ENCODE peak calls at places on chromosomes 12 and 14, in seven cellular contexts. L is left colon; V is NAMALWA; I is lung microvascular endothelial cell; N is stimulated activated CD8-positive, alpha-beta memory T cell treated with anti-CD3 and anti-CD28 coated beads, Interleukin-2, amount 100 ng/mL, for 1 hour; A is right lobe of liver; R is hypothalamus. U is an unnamed sample.

GRCh38 chr12:47824198-47824597 is 4.5 kb upstream of the HDAC7 start:
- DNase-seq in L (no peak), V (no peak), I (no peak), N (no peak), A (no peak), R (no peak), U (no peak)

GRCh38 chr12:89354630-89354931 is 2.3 kb upstream of the DUSP6 start:
- DNase-seq in L (no peak), V (no peak), I (no peak), N (no peak), A (no peak), R (no peak), U (peak)

GRCh38 chr12:94148841-94149780 is 734 bp downstream of the PLXNC1 start:
- DNase-seq in L (peak), V (no peak), I (peak), N (peak), A (peak), R (no peak), U (no peak)

GRCh38 chr12:123608192-123608591 is 6.3 kb downstream of the DDX55 start:
- DNase-seq in L (no peak), V (no peak), I (no peak), N (no peak), A (no peak), R (no peak), U (no peak)

GRCh38 chr12:25272937-25273526 is 22.3 kb upstream of the KRAS start:
- DNase-seq in L (no peak), V (no peak), I (no peak), N (no peak), A (peak), R (no peak), U (no peak)

GRCh38 chr12:129854591-129854990 is 49.2 kb downstream of the TMEM132D start:
- DNase-seq in L (no peak), V (no peak), I (no peak), N (no peak), A (no peak), R (no peak), U (no peak)

GRCh38 chr12:76236640-76237039 is 111.6 kb downstream of the BBS10 start:
- DNase-seq in L (no peak), V (no peak), I (peak), N (no peak), A (no peak), R (no peak), U (peak)

GRCh38 chr12:68042212-68042699 is 53.0 kb downstream of the IFNG-AS1 start:
- DNase-seq in L (no peak), V (peak), I (peak), N (no peak), A (no peak), R (no peak), U (no peak)

GRCh38 chr12:11758838-11759509 is 109.5 kb downstream of the ETV6 start:
- DNase-seq in L (peak), V (peak), I (no peak), N (no peak), A (peak), R (no peak), U (peak)

GRCh38 chr12:124449623-124450375 is 117.6 kb downstream of the NCOR2 start:
- DNase-seq in L (no peak), V (no peak), I (no peak), N (no peak), A (no peak), R (no peak), U (no peak)

GRCh38 chr14:24013654-24014514 is 25.2 kb downstream of the DHRS4L2 start:
- DNase-seq in L (peak), V (peak), I (peak), N (no peak), A (no peak), R (no peak), U (peak)

GRCh38 chr12:31589582-31589895 is 1.4 kb downstream of the DENND5B start:
- DNase-seq in L (no peak), V (peak), I (peak), N (no peak), A (no peak), R (no peak), U (peak)

GRCh38 chr14:99946652-99947489 is 118.4 kb upstream of the EVL start:
- DNase-seq in L (peak), V (peak), I (peak), N (no peak), A (peak), R (no peak), U (peak)

GRCh38 chr12:120905856-120906384 is 1.8 kb upstream of the SPPL3 start:
- DNase-seq in L (no peak), V (no peak), I (no peak), N (no peak), A (no peak), R (no peak), U (no peak)

GRCh38 chr12:79374543-79374942 is 316.2 kb downstream of the PAWR start:
- DNase-seq in L (no peak), V (no peak), I (peak), N (no peak), A (no peak), R (no peak), U (no peak)

GRCh38 chr14:65290830-65291229 is 121.7 kb upstream of the FUT8 start:
- DNase-seq in L (no peak), V (no peak), I (no peak), N (no peak), A (no peak), R (no peak), U (peak)

GRCh38 chr12:88553941-88554658 is 26.2 kb downstream of the KITLG start:
- DNase-seq in L (no peak), V (no peak), I (peak), N (no peak), A (no peak), R (no peak), U (peak)

GRCh38 chr12:92365836-92366235 is 220.2 kb upstream of the BTG1 start:
- DNase-seq in L (no peak), V (no peak), I (no peak), N (no peak), A (no peak), R (no peak), U (no peak)

U was measured in endothelial cell of umbilical vein.